ENCODE peak calls at places on chromosomes 6 and 20, in four cellular contexts. T, X, D and R are unnamed samples.

GRCh38 chr20:62029951-62030350 is 35.7 kb downstream of the TAF4 start:
- DNase-seq in T (no peak), X (no peak), D (no peak), R (no peak)

GRCh38 chr20:24493181-24493580 is 23.8 kb downstream of the SYNDIG1 start:
- DNase-seq in T (no peak), X (no peak), D (no peak), R (no peak)

GRCh38 chr6:72522735-72523141 is 99.1 kb upstream of the KCNQ5 start:
- DNase-seq in T (no peak), X (peak), D (no peak), R (no peak)

GRCh38 chr20:15673206-15673605 is 900.0 kb downstream of the KIF16B start:
- DNase-seq in T (peak), X (peak), D (peak), R (peak)

GRCh38 chr6:3894535-3895302 is 45.5 kb downstream of the FAM50B start:
- DNase-seq in T (no peak), X (no peak), D (no peak), R (no peak)

GRCh38 chr6:3294921-3295871 is 36.4 kb downstream of the PSMG4 start:
- DNase-seq in T (no peak), X (no peak), D (no peak), R (no peak)

GRCh38 chr20:17856837-17857605 is 111.6 kb downstream of the SNX5 start:
- DNase-seq in T (no peak), X (no peak), D (no peak), R (no peak)

GRCh38 chr20:46371656-46372055 is 34.8 kb downstream of the ELMO2 start:
- DNase-seq in T (no peak), X (no peak), D (no peak), R (no peak)

GRCh38 chr20:58436868-58437645 is 48.0 kb downstream of the VAPB start:
- DNase-seq in T (no peak), X (peak), D (no peak), R (peak)

GRCh38 chr6:117232191-117232590 is 33.2 kb upstream of the VGLL2 start:
- DNase-seq in T (no peak), X (no peak), D (no peak), R (no peak)

GRCh38 chr6:126051739-126052138 is 65.4 kb downstream of the TRMT11 start:
- DNase-seq in T (no peak), X (no peak), D (no peak), R (no peak)

GRCh38 chr6:103396768-103397167 is 1463.0 kb downstream of the HACE1 start:
- DNase-seq in T (no peak), X (no peak), D (no peak), R (no peak)

GRCh38 chr20:24588047-24588635 is 118.7 kb downstream of the SYNDIG1 start:
- DNase-seq in T (no peak), X (no peak), D (no peak), R (no peak)

GRCh38 chr20:54062812-54063280 is 7.5 kb downstream of the BCAS1 start:
- DNase-seq in T (peak), X (peak), D (peak), R (peak)

GRCh38 chr6:10413850-10414765 is 766 bp downstream of the TFAP2A start:
- DNase-seq in T (no peak), X (peak), D (no peak), R (no peak)

GRCh38 chr6:165850434-165851019 is 187.5 kb upstream of the PDE10A start:
- DNase-seq in T (peak), X (peak), D (peak), R (peak)

GRCh38 chr6:169700296-169700695 is 1.5 kb downstream of the WDR27 start:
- DNase-seq in T (peak), X (no peak), D (peak), R (no peak)

GRCh38 chr6:112951829-112952228 is 604.7 kb downstream of the RFPL4B start:
- DNase-seq in T (peak), X (peak), D (no peak), R (no peak)

GRCh38 chr6:150646228-150646627 is 46.5 kb downstream of the PLEKHG1 start:
- DNase-seq in T (no peak), X (no peak), D (no peak), R (no peak)

GRCh38 chr6:22041797-22042489 is 254.9 kb downstream of the PRL start:
- DNase-seq in T (peak), X (peak), D (peak), R (peak)

GRCh38 chr6:108168501-108168979 is 2.7 kb downstream of the NR2E1 start:
- DNase-seq in T (no peak), X (no peak), D (no peak), R (no peak)

GRCh38 chr20:36307412-36308317 is 1.5 kb downstream of the DLGAP4 start:
- DNase-seq in T (no peak), X (no peak), D (no peak), R (no peak)

GRCh38 chr20:47137231-47137865 is 219.2 kb downstream of the ZMYND8 start:
- DNase-seq in T (peak), X (no peak), D (no peak), R (no peak)

GRCh38 chr20:4973330-4974097 is 27.8 kb downstream of the SLC23A2 start:
- DNase-seq in T (peak), X (peak), D (peak), R (peak)

GRCh38 chr6:77034161-77034560 is 429.1 kb downstream of the HTR1B start:
- DNase-seq in T (peak), X (peak), D (peak), R (peak)

GRCh38 chr6:99016355-99016754 is 68.6 kb upstream of the FBXL4 start:
- DNase-seq in T (no peak), X (peak), D (peak), R (no peak)

GRCh38 chr20:8796088-8796665 is 272.7 kb upstream of the PLCB4 start:
- DNase-seq in T (peak), X (no peak), D (peak), R (no peak)

GRCh38 chr20:53599039-53599362 is 5.4 kb upstream of the ZNF217 start:
- DNase-seq in T (no peak), X (no peak), D (no peak), R (no peak)

GRCh38 chr20:57991211-57991841 is 237.1 kb downstream of the ANKRD60 start:
- DNase-seq in T (no peak), X (peak), D (peak), R (peak)

GRCh38 chr6:17768881-17769280 is 62.2 kb upstream of the NUP153 start:
- DNase-seq in T (no peak), X (peak), D (no peak), R (no peak)

GRCh38 chr6:90319044-90319443 is 22.4 kb upstream of the BACH2 start:
- DNase-seq in T (peak), X (no peak), D (no peak), R (no peak)